ENCODE peak calls at places on chromosomes 16 and 17, in seven cellular contexts. P is GM12878, V is GM12892, F is HepG2, H is SK-N-SH, W is K562, O is H1. K is an unnamed sample.

GRCh38 chr16:8740775-8741355 is 56.6 kb downstream of the TMEM186 start:
- DNase-seq in V (no peak), O (no peak), P (no peak), H (no peak), F (peak; percentile 100), W (no peak), K (no peak)

GRCh38 chr16:79563919-79564318 is 36.6 kb downstream of the MAF start:
- DNase-seq in P (no peak), F (no peak), W (no peak), V (no peak), O (no peak), H (no peak), K (no peak)

GRCh38 chr16:801584-802363 is 1.2 kb upstream of the GNG13 start:
- DNase-seq in V (no peak), W (peak; percentile 20), O (no peak), H (no peak), P (no peak), F (no peak), K (no peak)

GRCh38 chr17:836154-836553 is 54.0 kb downstream of the MRM3 start:
- DNase-seq in H (no peak), O (no peak), V (no peak), P (no peak), F (no peak), W (no peak), K (no peak)

GRCh38 chr17:33509331-33509730 is 216.2 kb upstream of the ASIC2 start:
- DNase-seq in F (no peak), H (peak; percentile 57), P (no peak), W (no peak), V (no peak), O (no peak), K (no peak)

GRCh38 chr16:52498640-52499039 is 48.3 kb downstream of the TOX3 start:
- DNase-seq in W (no peak), H (no peak), P (no peak), F (no peak), O (no peak), V (no peak), K (no peak)

GRCh38 chr16:54077412-54077821 is 209.2 kb downstream of the IRX3 start:
- DNase-seq in P (no peak), O (no peak), F (no peak), H (no peak), W (no peak), V (no peak), K (no peak)

GRCh38 chr16:69286941-69287713 is 24.0 kb upstream of the VPS4A start:
- DNase-seq in H (peak; percentile 39), F (peak; percentile 62), O (no peak), P (peak; percentile 5), V (no peak), W (peak; percentile 30), K (no peak)

GRCh38 chr16:5490499-5490898 is 392.9 kb upstream of the EEF2KMT start:
- DNase-seq in H (peak; percentile 70), W (peak; percentile 59), F (peak; percentile 43), V (no peak), O (no peak), P (no peak), K (peak; percentile 22)

GRCh38 chr16:82439678-82440293 is 187.0 kb upstream of the CDH13 start:
- DNase-seq in H (peak; percentile 60), V (no peak), W (peak; percentile 21), F (peak; percentile 9), O (no peak), P (no peak), K (peak; percentile 6)

GRCh38 chr17:4986951-4987766 is at the start of gene CAMTA2:
- DNase-seq in F (peak; percentile 72), V (peak; percentile 86), P (no peak), W (peak; percentile 87), H (peak; percentile 94), O (no peak), K (peak; percentile 87)

GRCh38 chr17:75011788-75012319 is 616 bp upstream of the MRPL58 start:
- DNase-seq in O (no peak), P (no peak), H (peak; percentile 77), W (no peak), V (no peak), F (peak; percentile 74), K (no peak)

GRCh38 chr17:68777243-68777855 is 176.2 kb upstream of the FAM20A start:
- DNase-seq in W (peak; percentile 34), H (peak; percentile 48), V (no peak), O (no peak), F (peak; percentile 88), P (no peak), K (no peak)

GRCh38 chr16:23704772-23705516 is 8.1 kb downstream of the ERN2 start:
- DNase-seq in H (no peak), P (no peak), O (no peak), W (no peak), F (no peak), V (no peak), K (no peak)

GRCh38 chr17:38510424-38511125 is 82.3 kb downstream of the ARHGAP23 start:
- DNase-seq in O (no peak), P (no peak), F (peak; percentile 39), W (peak; percentile 75), V (peak; percentile 28), H (peak; percentile 91), K (peak; percentile 48)

GRCh38 chr17:3682033-3682432 is 13.4 kb downstream of the EMC6 start:
- DNase-seq in F (no peak), W (no peak), O (no peak), V (no peak), P (no peak), H (no peak), K (no peak)

DNA sequence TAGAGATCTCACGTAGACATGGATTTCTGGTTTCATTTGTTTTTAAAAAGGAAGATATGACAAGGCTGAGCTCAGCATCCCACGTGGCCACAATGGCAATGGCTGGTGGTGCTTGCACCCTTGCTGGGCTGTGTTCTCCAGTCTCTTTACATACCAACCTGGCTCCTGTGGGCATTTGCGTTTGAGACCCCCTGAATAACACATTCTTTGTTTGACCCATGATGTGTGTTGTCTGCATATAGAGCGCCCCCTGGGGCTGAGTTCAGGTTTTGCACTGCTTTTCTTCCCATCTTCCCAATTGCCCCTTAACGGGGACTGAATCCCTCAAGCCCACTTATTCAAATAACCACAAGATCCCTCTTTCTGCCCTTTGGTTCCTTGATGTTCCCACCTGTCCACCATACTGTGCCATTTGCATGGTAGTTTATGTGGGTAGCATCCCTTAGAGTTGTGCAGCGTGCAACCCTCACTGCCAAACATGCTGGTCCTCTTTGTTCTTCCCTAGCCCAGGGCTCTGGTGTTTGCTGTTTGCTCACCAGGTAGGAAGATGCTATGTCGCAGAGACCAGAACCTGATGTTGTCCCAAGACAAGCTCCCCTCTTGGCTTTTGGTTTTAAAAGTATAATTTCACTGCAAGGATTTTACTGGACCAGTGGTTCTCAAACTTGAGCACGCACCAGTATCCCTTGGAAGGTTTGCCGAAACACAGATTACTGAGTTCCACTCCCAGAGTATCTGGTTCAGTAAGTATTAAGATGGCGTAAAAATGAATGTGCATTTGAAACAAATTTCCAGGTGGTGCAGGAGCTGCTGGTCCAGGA is 38.5 kb upstream of the NKD1 start:
- DNase-seq in W (peak; percentile 54), P (no peak), V (no peak), F (peak; percentile 50), O (peak; percentile 65), H (peak; percentile 47), K (no peak)
- TF ChIP-seq TAF1 in W (no peak), P (no peak), V (no peak), F (no peak), O (no peak), H (no peak), K (no peak)

GRCh38 chr17:50534979-50535326 is 2.4 kb downstream of the EPN3 start:
- DNase-seq in P (no peak), H (no peak), F (no peak), V (no peak), W (no peak), O (no peak), K (no peak)

GRCh38 chr17:50534222-50534978 is 1.9 kb downstream of the EPN3 start:
- DNase-seq in O (no peak), F (no peak), W (peak; percentile 41), V (no peak), P (no peak), H (peak; percentile 62), K (no peak)

GRCh38 chr17:50532452-50533024 is at the start of gene EPN3:
- DNase-seq in W (no peak), V (no peak), F (no peak), O (no peak), H (peak; percentile 82), P (no peak), K (no peak)

GRCh38 chr17:50533185-50533584 is 650 bp downstream of the EPN3 start:
- DNase-seq in V (no peak), W (no peak), F (no peak), O (no peak), H (peak; percentile 64), P (no peak), K (no peak)

GRCh38 chr17:50533720-50534148 is 1.2 kb downstream of the EPN3 start:
- DNase-seq in O (no peak), F (no peak), V (no peak), W (no peak), P (no peak), H (peak; percentile 90), K (no peak)
- TF ChIP-seq TAF1 in O (no peak), F (no peak), V (no peak), W (no peak), P (no peak), H (no peak), K (no peak)

GRCh38 chr17:55462234-55462633 is 40.6 kb upstream of the MMD start:
- DNase-seq in P (no peak), V (no peak), O (no peak), W (no peak), H (no peak), F (no peak), K (no peak)

GRCh38 chr17:55456307-55457240 is 34.9 kb upstream of the MMD start:
- DNase-seq in V (no peak), P (no peak), F (no peak), O (no peak), H (no peak), W (no peak), K (no peak)

GRCh38 chr17:55458287-55458900 is 36.8 kb upstream of the MMD start:
- DNase-seq in P (no peak), F (no peak), H (no peak), V (no peak), W (no peak), O (no peak), K (no peak)

GRCh38 chr17:55462711-55463110 is 41.1 kb upstream of the MMD start:
- DNase-seq in P (no peak), H (no peak), V (no peak), F (no peak), O (no peak), W (no peak), K (no peak)

DNA sequence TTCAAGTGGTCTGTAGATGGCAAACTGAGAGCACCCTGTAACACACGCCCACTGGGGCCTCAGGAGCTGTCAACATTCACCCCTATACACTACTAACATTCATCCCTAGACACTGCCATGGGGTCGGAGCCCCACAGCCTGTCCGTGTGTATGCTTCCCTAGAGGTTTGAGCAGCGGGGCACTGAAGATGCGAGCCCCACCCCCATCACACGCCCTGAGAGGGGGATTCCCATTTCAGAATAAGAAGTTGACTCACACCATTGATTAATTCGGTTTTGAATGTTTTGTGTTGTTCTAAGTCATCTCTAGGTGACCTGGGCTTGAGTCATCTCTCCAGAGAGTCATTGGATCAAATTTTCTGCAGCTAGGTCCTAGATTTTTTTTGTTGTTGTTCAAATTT is 37.3 kb upstream of the MMD start:
- DNase-seq in P (no peak), F (no peak), O (no peak), H (no peak), V (no peak), W (no peak), K (no peak)
- TF ChIP-seq TAF1 in P (no peak), F (no peak), O (no peak), H (no peak), V (no peak), W (no peak), K (no peak)

GRCh38 chr17:35947156-35947585 is 3.7 kb upstream of the LYZL6 start:
- DNase-seq in O (no peak), H (peak; percentile 54), P (no peak), V (no peak), W (peak; percentile 54), F (peak; percentile 52), K (no peak)
- TF ChIP-seq TAF1 in O (no peak), H (no peak), P (no peak), V (no peak), W (no peak), F (no peak), K (no peak)

K was measured in GM12891.